ENCODE peak calls at places on chromosomes 5 and 9, in four cellular contexts. S is AG04449, Y is prostate gland, L is fibroblast of lung. I is an unnamed sample.

GRCh38 chr5:371811-372555 is 50.5 kb downstream of the AHRR start:
- DNase-seq in L (no peak), Y (peak; percentile 1), S (no peak), I (no peak)

GRCh38 chr5:16774806-16775205 is 158.0 kb upstream of the RETREG1 start:
- DNase-seq in S (no peak), L (peak; percentile 93), Y (no peak), I (no peak)

GRCh38 chr9:129316281-129317030 is 138.4 kb upstream of the IER5L start:
- DNase-seq in L (no peak), S (no peak), Y (no peak), I (peak; percentile 1)

GRCh38 chr5:120151181-120151580 is 312.9 kb upstream of the PRR16 start:
- DNase-seq in Y (no peak), S (no peak), L (no peak), I (no peak)

GRCh38 chr5:53095931-53096525 is 13.5 kb downstream of the MOCS2 start:
- DNase-seq in L (peak; percentile 77), S (no peak), Y (peak; percentile 73), I (peak; percentile 72)

GRCh38 chr5:56170557-56170956 is 62.6 kb downstream of the ANKRD55 start:
- DNase-seq in S (no peak), Y (no peak), L (peak; percentile 65), I (peak; percentile 50)

GRCh38 chr9:127976498-127976897 is 4.3 kb downstream of the EEIG1 start:
- DNase-seq in S (no peak), L (no peak), Y (no peak), I (peak; percentile 84)

GRCh38 chr9:114745108-114745848 is 60.6 kb downstream of the TNFSF15 start:
- DNase-seq in Y (no peak), L (peak; percentile 66), S (no peak), I (no peak)

GRCh38 chr5:160245506-160246100 is 16.3 kb downstream of the FABP6 start:
- DNase-seq in L (no peak), Y (no peak), S (no peak), I (no peak)

GRCh38 chr9:72592501-72593403 is 71.3 kb downstream of the TMC1 start:
- DNase-seq in L (peak; percentile 80), S (no peak), Y (peak; percentile 62), I (peak; percentile 26)

GRCh38 chr5:133785182-133785581 is 172.8 kb upstream of the FSTL4 start:
- DNase-seq in L (no peak), S (no peak), Y (no peak), I (no peak)

GRCh38 chr9:114006155-114006550 is 71.9 kb downstream of the AMBP start:
- DNase-seq in S (no peak), L (no peak), Y (no peak), I (peak; percentile 9)

GRCh38 chr5:62460578-62460983 is 48.0 kb downstream of the IPO11 start:
- DNase-seq in Y (no peak), L (peak; percentile 75), S (no peak), I (peak; percentile 7)

GRCh38 chr9:132773764-132774339 is 103.6 kb downstream of the GTF3C4 start:
- DNase-seq in L (no peak), S (no peak), Y (no peak), I (no peak)

GRCh38 chr9:109499061-109499630 is 1.0 kb upstream of the PTPN3 start:
- DNase-seq in L (no peak), Y (no peak), S (no peak), I (no peak)

GRCh38 chr9:36407122-36407723 is 7.2 kb upstream of the RNF38 start:
- DNase-seq in S (no peak), Y (peak; percentile 54), L (peak; percentile 77), I (peak; percentile 60)

GRCh38 chr9:136201609-136202448 is 3.1 kb downstream of the LHX3 start:
- DNase-seq in L (no peak), Y (no peak), S (no peak), I (peak; percentile 24)

GRCh38 chr9:89593776-89594427 is 10.9 kb upstream of the GADD45G start:
- DNase-seq in Y (no peak), S (no peak), L (no peak), I (peak; percentile 77)

GRCh38 chr9:79695531-79696218 is 123.9 kb downstream of the TLE4 start:
- DNase-seq in L (no peak), S (no peak), Y (no peak), I (no peak)

GRCh38 chr9:114120192-114121014 is 21.3 kb upstream of the KIF12 start:
- DNase-seq in S (no peak), Y (no peak), L (no peak), I (no peak)

GRCh38 chr9:108478871-108479332 is 376.9 kb downstream of the ACTL7B start:
- DNase-seq in L (peak; percentile 97), S (peak; percentile 42), Y (no peak), I (no peak)

GRCh38 chr5:62082370-62082778 is 223.6 kb upstream of the KIF2A start:
- DNase-seq in Y (no peak), S (peak; percentile 2), L (peak; percentile 58), I (no peak)

GRCh38 chr9:127980056-127980705 is 608 bp downstream of the EEIG1 start:
- DNase-seq in Y (peak; percentile 62), S (no peak), L (no peak), I (peak; percentile 72)

GRCh38 chr9:89635816-89636215 is 31.0 kb downstream of the GADD45G start:
- DNase-seq in Y (no peak), L (no peak), S (no peak), I (peak; percentile 60)

GRCh38 chr9:5518937-5519319 is 8.6 kb downstream of the PDCD1LG2 start:
- DNase-seq in Y (no peak), L (no peak), S (no peak), I (no peak)

GRCh38 chr5:87169300-87169991 is 98.2 kb upstream of the RASA1 start:
- DNase-seq in Y (no peak), L (no peak), S (no peak), I (no peak)

GRCh38 chr5:79269733-79270166 is 33.8 kb downstream of the JMY start:
- DNase-seq in L (no peak), Y (no peak), S (no peak), I (no peak)

GRCh38 chr5:53233653-53234405 is 124.3 kb upstream of the MOCS2 start:
- DNase-seq in L (no peak), S (no peak), Y (no peak), I (no peak)

GRCh38 chr5:139605887-139606286 is 42.3 kb upstream of the CXXC5 start:
- DNase-seq in L (no peak), Y (no peak), S (no peak), I (no peak)

GRCh38 chr9:77943053-77943452 is 88.6 kb downstream of the GNAQ start:
- DNase-seq in L (peak; percentile 56), Y (no peak), S (no peak), I (no peak)

GRCh38 chr5:128974567-128974966 is 9.3 kb downstream of the SLC27A6 start:
- DNase-seq in S (no peak), Y (no peak), L (no peak), I (no peak)

GRCh38 chr5:119515192-119515591 is 62.9 kb downstream of the HSD17B4 start:
- DNase-seq in L (peak; percentile 60), Y (no peak), S (no peak), I (no peak)

GRCh38 chr9:90974007-90974406 is 172.4 kb downstream of the SYK start:
- DNase-seq in L (peak; percentile 27), Y (no peak), S (no peak), I (no peak)

GRCh38 chr9:32841314-32841713 is 58.0 kb downstream of the TMEM215 start:
- DNase-seq in Y (no peak), L (no peak), S (no peak), I (no peak)

DNA sequence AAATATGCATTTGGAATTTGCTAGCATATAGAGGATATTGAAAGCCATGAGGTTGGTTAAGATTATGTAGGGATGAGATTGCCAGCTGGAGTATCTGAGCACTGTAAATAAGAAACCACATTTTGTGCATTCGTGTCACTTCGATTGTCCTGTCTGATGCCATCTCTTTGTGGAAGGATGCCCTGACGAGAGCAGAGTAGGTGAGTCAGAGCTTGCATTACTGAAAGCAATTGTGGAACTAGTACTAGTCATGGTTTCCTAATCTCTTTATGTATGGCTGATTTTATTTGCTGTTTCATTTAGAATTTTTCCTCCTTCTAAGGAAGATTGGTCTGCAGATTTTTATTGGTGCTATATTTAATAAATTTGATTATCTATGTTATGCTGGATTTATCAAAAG is 14.5 kb upstream of the TAS2R1 start:
- DNase-seq in S (no peak), Y (no peak), L (no peak), I (no peak)
- H3K4me3 ChIP-seq in S (no peak overlapping the region), Y (no peak overlapping the region), L (no peak overlapping the region), I (no peak overlapping the region)

GRCh38 chr9:35229066-35229778 is 67.4 kb downstream of the UNC13B start:
- DNase-seq in L (no peak), Y (peak; percentile 28), S (no peak), I (no peak)

GRCh38 chr9:35229779-35230143 is 68.0 kb downstream of the UNC13B start:
- DNase-seq in L (no peak), Y (no peak), S (no peak), I (no peak)

GRCh38 chr9:35225677-35226076 is 63.9 kb downstream of the UNC13B start:
- DNase-seq in S (no peak), Y (no peak), L (no peak), I (no peak)

GRCh38 chr9:35227283-35227682 is 65.5 kb downstream of the UNC13B start:
- DNase-seq in L (no peak), Y (no peak), S (no peak), I (no peak)

GRCh38 chr9:35226685-35227084 is 64.9 kb downstream of the UNC13B start:
- DNase-seq in Y (no peak), L (no peak), S (no peak), I (no peak)
- H3K4me3 ChIP-seq in Y (no peak overlapping the region), L (no peak overlapping the region), S (no peak overlapping the region), I (no peak overlapping the region)

DNA sequence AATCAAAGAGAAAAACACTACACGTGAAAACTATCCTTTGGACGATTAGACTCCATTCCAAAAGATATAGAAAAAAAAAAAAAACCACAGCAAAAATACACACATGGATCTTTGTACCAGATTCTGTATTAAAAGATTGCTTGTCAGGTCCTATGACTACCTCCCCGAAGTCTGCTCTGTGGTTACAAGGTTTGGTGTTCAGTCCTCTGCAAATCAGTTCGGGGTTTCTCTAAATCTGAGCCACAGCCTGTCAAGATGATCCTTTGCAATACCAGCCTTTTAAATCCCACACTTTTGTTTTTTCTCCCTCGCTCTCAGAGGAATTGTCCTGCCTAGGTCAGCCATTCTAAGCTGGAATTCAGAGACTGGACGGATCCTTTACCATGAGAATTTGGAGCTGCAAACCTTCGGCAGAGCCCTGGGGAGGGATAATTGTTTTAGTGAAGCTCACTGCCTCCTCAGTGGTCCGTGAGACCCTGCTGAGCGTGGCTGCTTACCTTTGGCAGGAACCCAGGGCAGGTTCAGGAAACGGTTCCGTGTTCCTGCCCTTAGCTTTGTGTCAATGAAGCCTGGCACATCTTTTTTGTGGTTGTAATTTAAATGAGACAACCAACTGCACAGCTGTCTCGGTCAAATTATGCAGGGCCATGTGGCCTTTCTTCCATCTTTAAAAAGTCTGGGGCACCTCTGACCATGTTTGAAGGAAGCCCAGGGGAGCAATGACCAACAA is 47.3 kb downstream of the EBF1 start:
- DNase-seq in Y (no peak), L (no peak), S (no peak), I (no peak)
- H3K4me3 ChIP-seq in Y (no peak overlapping the region), L (no peak overlapping the region), S (no peak overlapping the region), I (no peak overlapping the region)

GRCh38 chr9:126413470-126414051 is 86.9 kb downstream of the MVB12B start:
- DNase-seq in S (no peak), Y (no peak), L (no peak), I (no peak)

GRCh38 chr9:126410229-126410628 is 83.6 kb downstream of the MVB12B start:
- DNase-seq in L (no peak), Y (no peak), S (no peak), I (no peak)

GRCh38 chr9:126412945-126413344 is 86.3 kb downstream of the MVB12B start:
- DNase-seq in S (no peak), L (no peak), Y (no peak), I (no peak)

GRCh38 chr9:126411225-126411947 is 84.8 kb downstream of the MVB12B start:
- DNase-seq in S (no peak), L (no peak), Y (no peak), I (no peak)

GRCh38 chr9:126411948-126412284 is 85.3 kb downstream of the MVB12B start:
- DNase-seq in L (no peak), S (no peak), Y (no peak), I (no peak)
- H3K4me3 ChIP-seq in L (no peak overlapping the region), S (no peak overlapping the region), Y (no peak overlapping the region), I (no peak overlapping the region)